ENCODE peak calls at places on chromosomes 12 and 14, in seven cellular contexts. One of them, this sample, is unnamed.

GRCh38 chr14:66596241-66596985 is 88.5 kb downstream of the GPHN start:
- DNase-seq in tibial nerve: no peak
- DNase-seq in cardiac muscle cell: no peak
- DNase-seq in right atrium auricular region: no peak
- DNase-seq in GM23338: no peak
- DNase-seq in psoas muscle: peak
- DNase-seq in ascending aorta: no peak
- DNase-seq in this sample: no peak

GRCh38 chr12:57380300-57380699 is 50.5 kb downstream of the R3HDM2 start:
- DNase-seq in tibial nerve: no peak
- DNase-seq in ascending aorta: no peak
- DNase-seq in right atrium auricular region: no peak
- DNase-seq in cardiac muscle cell: no peak
- DNase-seq in GM23338: no peak
- DNase-seq in psoas muscle: no peak
- DNase-seq in this sample: no peak

GRCh38 chr14:96923003-96923402 is 125.8 kb downstream of the VRK1 start:
- DNase-seq in cardiac muscle cell: no peak
- DNase-seq in tibial nerve: no peak
- DNase-seq in ascending aorta: no peak
- DNase-seq in psoas muscle: no peak
- DNase-seq in right atrium auricular region: no peak
- DNase-seq in GM23338: no peak
- DNase-seq in this sample: no peak

GRCh38 chr14:100607611-100607956 is 20.4 kb upstream of the BEGAIN start:
- DNase-seq in psoas muscle: no peak
- DNase-seq in ascending aorta: no peak
- DNase-seq in right atrium auricular region: no peak
- DNase-seq in tibial nerve: no peak
- DNase-seq in GM23338: no peak
- DNase-seq in cardiac muscle cell: no peak
- DNase-seq in this sample: no peak

GRCh38 chr14:71290960-71291466 is 383.8 kb downstream of the PCNX1 start:
- DNase-seq in ascending aorta: no peak
- DNase-seq in GM23338: no peak
- DNase-seq in tibial nerve: no peak
- DNase-seq in psoas muscle: no peak
- DNase-seq in cardiac muscle cell: no peak
- DNase-seq in right atrium auricular region: no peak
- DNase-seq in this sample: no peak

GRCh38 chr14:22112004-22112403 is 438.4 kb upstream of the OR4E1 start:
- DNase-seq in right atrium auricular region: no peak
- DNase-seq in cardiac muscle cell: peak
- DNase-seq in GM23338: peak
- DNase-seq in ascending aorta: no peak
- DNase-seq in psoas muscle: no peak
- DNase-seq in tibial nerve: no peak
- DNase-seq in this sample: peak

GRCh38 chr12:31618228-31619025 is 27.5 kb upstream of the DENND5B start:
- DNase-seq in tibial nerve: no peak
- DNase-seq in GM23338: no peak
- DNase-seq in right atrium auricular region: no peak
- DNase-seq in ascending aorta: no peak
- DNase-seq in cardiac muscle cell: peak
- DNase-seq in psoas muscle: no peak
- DNase-seq in this sample: no peak

GRCh38 chr12:113747048-113747447 is 219.1 kb downstream of the RBM19 start:
- DNase-seq in GM23338: no peak
- DNase-seq in tibial nerve: no peak
- DNase-seq in ascending aorta: no peak
- DNase-seq in psoas muscle: no peak
- DNase-seq in cardiac muscle cell: no peak
- DNase-seq in right atrium auricular region: no peak
- DNase-seq in this sample: no peak

GRCh38 chr12:39065455-39065854 is 160.1 kb upstream of the CPNE8 start:
- DNase-seq in GM23338: no peak
- DNase-seq in cardiac muscle cell: no peak
- DNase-seq in ascending aorta: no peak
- DNase-seq in psoas muscle: no peak
- DNase-seq in right atrium auricular region: no peak
- DNase-seq in tibial nerve: no peak
- DNase-seq in this sample: no peak

GRCh38 chr14:76976623-76977005 is 51.9 kb downstream of the IRF2BPL start:
- DNase-seq in ascending aorta: no peak
- DNase-seq in tibial nerve: no peak
- DNase-seq in right atrium auricular region: no peak
- DNase-seq in cardiac muscle cell: no peak
- DNase-seq in psoas muscle: no peak
- DNase-seq in GM23338: no peak
- DNase-seq in this sample: no peak

GRCh38 chr12:20525064-20525610 is 156.8 kb downstream of the PDE3A start:
- DNase-seq in psoas muscle: no peak
- DNase-seq in ascending aorta: no peak
- DNase-seq in GM23338: no peak
- DNase-seq in right atrium auricular region: no peak
- DNase-seq in cardiac muscle cell: no peak
- DNase-seq in tibial nerve: no peak
- DNase-seq in this sample: no peak

GRCh38 chr12:69671597-69671996 is 27.5 kb downstream of the BEST3 start:
- DNase-seq in right atrium auricular region: no peak
- DNase-seq in GM23338: no peak
- DNase-seq in cardiac muscle cell: no peak
- DNase-seq in psoas muscle: no peak
- DNase-seq in ascending aorta: no peak
- DNase-seq in tibial nerve: no peak
- DNase-seq in this sample: no peak

GRCh38 chr12:51371295-51371953 is 19.8 kb downstream of the GALNT6 start:
- DNase-seq in right atrium auricular region: peak
- DNase-seq in psoas muscle: peak
- DNase-seq in tibial nerve: no peak
- DNase-seq in cardiac muscle cell: peak
- DNase-seq in ascending aorta: peak
- DNase-seq in GM23338: peak
- DNase-seq in this sample: peak

GRCh38 chr12:113498490-113498889 is 26.8 kb upstream of the LHX5 start:
- DNase-seq in ascending aorta: no peak
- DNase-seq in GM23338: no peak
- DNase-seq in cardiac muscle cell: no peak
- DNase-seq in psoas muscle: no peak
- DNase-seq in right atrium auricular region: no peak
- DNase-seq in tibial nerve: no peak
- DNase-seq in this sample: no peak

GRCh38 chr14:75725481-75725880 is 64.4 kb downstream of the TTLL5 start:
- DNase-seq in tibial nerve: no peak
- DNase-seq in right atrium auricular region: no peak
- DNase-seq in ascending aorta: no peak
- DNase-seq in cardiac muscle cell: no peak
- DNase-seq in psoas muscle: peak
- DNase-seq in GM23338: no peak
- DNase-seq in this sample: no peak

GRCh38 chr12:56206373-56207166 is 15.2 kb downstream of the RNF41 start:
- DNase-seq in psoas muscle: peak
- DNase-seq in tibial nerve: peak
- DNase-seq in GM23338: peak
- DNase-seq in ascending aorta: no peak
- DNase-seq in cardiac muscle cell: peak
- DNase-seq in right atrium auricular region: no peak
- DNase-seq in this sample: peak

GRCh38 chr12:77572371-77572770 is 258.3 kb upstream of the NAV3 start:
- DNase-seq in tibial nerve: no peak
- DNase-seq in cardiac muscle cell: no peak
- DNase-seq in GM23338: no peak
- DNase-seq in ascending aorta: no peak
- DNase-seq in right atrium auricular region: no peak
- DNase-seq in psoas muscle: no peak
- DNase-seq in this sample: no peak

GRCh38 chr14:97730706-97731105 is 933.5 kb downstream of the VRK1 start:
- DNase-seq in cardiac muscle cell: no peak
- DNase-seq in psoas muscle: no peak
- DNase-seq in GM23338: no peak
- DNase-seq in tibial nerve: no peak
- DNase-seq in ascending aorta: no peak
- DNase-seq in right atrium auricular region: no peak
- DNase-seq in this sample: no peak

GRCh38 chr12:90029317-90029716 is 320.7 kb upstream of the ATP2B1 start:
- DNase-seq in right atrium auricular region: no peak
- DNase-seq in ascending aorta: no peak
- DNase-seq in GM23338: no peak
- DNase-seq in cardiac muscle cell: no peak
- DNase-seq in tibial nerve: no peak
- DNase-seq in psoas muscle: no peak
- DNase-seq in this sample: no peak

GRCh38 chr12:114916531-114916930 is 232.6 kb upstream of the TBX3 start:
- DNase-seq in cardiac muscle cell: no peak
- DNase-seq in right atrium auricular region: no peak
- DNase-seq in tibial nerve: no peak
- DNase-seq in ascending aorta: no peak
- DNase-seq in psoas muscle: no peak
- DNase-seq in GM23338: no peak
- DNase-seq in this sample: no peak

GRCh38 chr14:95143813-95144620 is 13.3 kb downstream of the DICER1 start:
- DNase-seq in cardiac muscle cell: no peak
- DNase-seq in GM23338: no peak
- DNase-seq in right atrium auricular region: no peak
- DNase-seq in tibial nerve: no peak
- DNase-seq in ascending aorta: no peak
- DNase-seq in psoas muscle: no peak
- DNase-seq in this sample: no peak
- H3K27ac ChIP-seq in cardiac muscle cell: no peak
- H3K27ac ChIP-seq in GM23338: no peak
- H3K27ac ChIP-seq in right atrium auricular region: peak
- H3K27ac ChIP-seq in tibial nerve: peak
- H3K27ac ChIP-seq in ascending aorta: peak
- H3K27ac ChIP-seq in psoas muscle: peak
- H3K27ac ChIP-seq in this sample: no peak

GRCh38 chr14:88195676-88196075 is 127.4 kb downstream of the KCNK10 start:
- DNase-seq in tibial nerve: no peak
- DNase-seq in right atrium auricular region: no peak
- DNase-seq in ascending aorta: no peak
- DNase-seq in psoas muscle: no peak
- DNase-seq in cardiac muscle cell: peak
- DNase-seq in GM23338: peak
- DNase-seq in this sample: no peak
- H3K4me3 ChIP-seq in tibial nerve: no peak
- H3K4me3 ChIP-seq in right atrium auricular region: no peak
- H3K4me3 ChIP-seq in ascending aorta: no peak
- H3K4me3 ChIP-seq in psoas muscle: no peak
- H3K4me3 ChIP-seq in cardiac muscle cell: no peak
- H3K4me3 ChIP-seq in GM23338: no peak
- H3K4me3 ChIP-seq in this sample: no peak

GRCh38 chr14:102200690-102201368 is 61.1 kb downstream of the WDR20 start:
- DNase-seq in GM23338: no peak
- DNase-seq in right atrium auricular region: no peak
- DNase-seq in cardiac muscle cell: no peak
- DNase-seq in tibial nerve: no peak
- DNase-seq in psoas muscle: no peak
- DNase-seq in ascending aorta: no peak
- DNase-seq in this sample: no peak
- H3K27ac ChIP-seq in GM23338: no peak
- H3K27ac ChIP-seq in right atrium auricular region: no peak
- H3K27ac ChIP-seq in cardiac muscle cell: no peak
- H3K27ac ChIP-seq in tibial nerve: no peak
- H3K27ac ChIP-seq in psoas muscle: no peak
- H3K27ac ChIP-seq in ascending aorta: no peak
- H3K27ac ChIP-seq in this sample: no peak

GRCh38 chr12:112169086-112169872 is 43.9 kb downstream of the TRAFD1 start:
- DNase-seq in psoas muscle: no peak
- DNase-seq in ascending aorta: no peak
- DNase-seq in cardiac muscle cell: no peak
- DNase-seq in tibial nerve: no peak
- DNase-seq in GM23338: no peak
- DNase-seq in right atrium auricular region: no peak
- DNase-seq in this sample: no peak

GRCh38 chr12:112168561-112168971 is 43.2 kb downstream of the TRAFD1 start:
- DNase-seq in GM23338: no peak
- DNase-seq in ascending aorta: no peak
- DNase-seq in cardiac muscle cell: no peak
- DNase-seq in psoas muscle: no peak
- DNase-seq in right atrium auricular region: no peak
- DNase-seq in tibial nerve: no peak
- DNase-seq in this sample: no peak

GRCh38 chr12:112170971-112171596 is 45.7 kb downstream of the TRAFD1 start:
- DNase-seq in right atrium auricular region: no peak
- DNase-seq in psoas muscle: no peak
- DNase-seq in cardiac muscle cell: no peak
- DNase-seq in ascending aorta: no peak
- DNase-seq in GM23338: no peak
- DNase-seq in tibial nerve: no peak
- DNase-seq in this sample: no peak

GRCh38 chr12:112170376-112170775 is 45.0 kb downstream of the TRAFD1 start:
- DNase-seq in GM23338: peak
- DNase-seq in right atrium auricular region: no peak
- DNase-seq in cardiac muscle cell: no peak
- DNase-seq in ascending aorta: no peak
- DNase-seq in psoas muscle: no peak
- DNase-seq in tibial nerve: no peak
- DNase-seq in this sample: peak

DNA sequence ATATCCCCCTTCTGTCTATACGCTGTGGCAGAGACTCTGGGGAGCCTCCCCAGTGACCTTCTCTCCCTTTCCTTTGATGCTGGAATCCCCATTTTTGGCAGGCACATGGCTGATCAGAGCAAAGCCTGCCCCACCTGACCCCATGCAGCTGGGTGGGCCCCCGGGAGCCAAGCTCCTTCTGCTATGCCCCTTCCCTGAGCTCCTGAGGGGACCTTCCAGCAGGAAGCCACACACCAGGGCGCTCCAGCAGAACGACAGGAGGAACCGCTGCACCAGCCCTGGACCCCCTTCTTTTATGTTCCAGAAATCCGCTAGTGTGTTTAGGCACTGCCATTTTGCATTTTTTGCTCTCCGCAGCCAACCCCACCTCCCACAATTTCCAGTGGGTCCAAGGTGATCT is 44.6 kb downstream of the TRAFD1 start:
- DNase-seq in cardiac muscle cell: no peak
- DNase-seq in GM23338: no peak
- DNase-seq in psoas muscle: no peak
- DNase-seq in ascending aorta: no peak
- DNase-seq in right atrium auricular region: no peak
- DNase-seq in tibial nerve: no peak
- DNase-seq in this sample: no peak
- H3K4me3 ChIP-seq in cardiac muscle cell: no peak
- H3K4me3 ChIP-seq in GM23338: no peak
- H3K4me3 ChIP-seq in psoas muscle: no peak
- H3K4me3 ChIP-seq in ascending aorta: no peak
- H3K4me3 ChIP-seq in right atrium auricular region: no peak
- H3K4me3 ChIP-seq in tibial nerve: no peak
- H3K4me3 ChIP-seq in this sample: no peak

GRCh38 chr14:91413547-91414474 is 3.8 kb downstream of the CCDC88C start:
- DNase-seq in psoas muscle: no peak
- DNase-seq in tibial nerve: no peak
- DNase-seq in right atrium auricular region: no peak
- DNase-seq in cardiac muscle cell: no peak
- DNase-seq in GM23338: peak
- DNase-seq in ascending aorta: no peak
- DNase-seq in this sample: peak
- H3K27ac ChIP-seq in psoas muscle: no peak
- H3K27ac ChIP-seq in tibial nerve: no peak
- H3K27ac ChIP-seq in right atrium auricular region: no peak
- H3K27ac ChIP-seq in cardiac muscle cell: no peak
- H3K27ac ChIP-seq in GM23338: peak
- H3K27ac ChIP-seq in ascending aorta: no peak
- H3K27ac ChIP-seq in this sample: peak

This sample was measured in WERI-Rb-1.